ENCODE peak calls at places on chromosomes 6 and 20, in ten cellular contexts. Z is heart left ventricle, Q is prostate gland, J is IMR-90, D is spleen, T is stomach, V is sigmoid colon, K is right lobe of liver, P is body of pancreas, I is A549. G is an unnamed sample.

GRCh38 chr20:57663241-57663640 is 43.0 kb upstream of the ZBP1 start:
- DNase-seq in I (no peak), V (peak; percentile 53), Q (no peak), Z (peak; percentile 5), T (no peak), D (peak; percentile 55), P (peak; percentile 8), K (no peak), J (no peak), G (no peak)

GRCh38 chr20:56181593-56181992 is 66.9 kb upstream of the MC3R start:
- DNase-seq in Z (no peak), Q (no peak), I (no peak), T (no peak), V (no peak), P (no peak), D (no peak), J (no peak), K (no peak), G (no peak)

GRCh38 chr20:32067234-32067821 is 15.3 kb downstream of the HCK start:
- DNase-seq in V (no peak), J (peak; percentile 89), I (peak; percentile 21), P (no peak), Q (no peak), T (no peak), K (no peak), Z (no peak), D (no peak), G (no peak)

GRCh38 chr6:151911401-151911800 is 103.9 kb downstream of the ESR1 start:
- DNase-seq in J (no peak), V (no peak), D (no peak), K (no peak), Q (no peak), Z (no peak), P (no peak), T (no peak), I (no peak), G (no peak)

GRCh38 chr6:74519172-74519571 is 686.7 kb downstream of the COL12A1 start:
- DNase-seq in K (no peak), V (no peak), T (no peak), I (peak; percentile 33), D (no peak), P (no peak), Q (no peak), J (peak; percentile 81), Z (no peak), G (no peak)

GRCh38 chr20:47610247-47610944 is 108.7 kb downstream of the NCOA3 start:
- DNase-seq in T (peak; percentile 53), J (peak; percentile 92), V (peak; percentile 71), Z (peak; percentile 39), I (peak; percentile 71), K (no peak), Q (no peak), P (peak; percentile 17), D (no peak), G (peak; percentile 76)

GRCh38 chr6:87742106-87742505 is 40.1 kb upstream of the AKIRIN2 start:
- DNase-seq in V (no peak), J (no peak), D (peak; percentile 86), K (no peak), P (no peak), I (no peak), Q (no peak), T (no peak), Z (no peak), G (no peak)

GRCh38 chr6:63510786-63511185 is 61.5 kb upstream of the LOC128125822 start:
- DNase-seq in J (no peak), K (no peak), Q (no peak), Z (no peak), V (no peak), T (no peak), D (no peak), P (no peak), I (no peak), G (no peak)

GRCh38 chr6:119308994-119309657 is 40.4 kb downstream of the MAN1A1 start:
- DNase-seq in P (no peak), Z (no peak), V (no peak), I (no peak), K (no peak), J (no peak), Q (no peak), D (no peak), T (no peak), G (no peak)

GRCh38 chr20:48933017-48933766 is 11.7 kb downstream of the ARFGEF2 start:
- DNase-seq in P (no peak), J (no peak), K (no peak), T (no peak), Q (no peak), I (no peak), D (no peak), V (no peak), Z (no peak), G (no peak)

GRCh38 chr20:24636626-24637025 is 167.2 kb downstream of the SYNDIG1 start:
- DNase-seq in D (no peak), J (no peak), P (no peak), Q (no peak), V (no peak), Z (no peak), T (no peak), I (no peak), K (no peak), G (no peak)

GRCh38 chr20:24639167-24639548 is 169.7 kb downstream of the SYNDIG1 start:
- DNase-seq in K (no peak), P (no peak), V (no peak), I (no peak), Z (no peak), D (no peak), Q (no peak), J (no peak), T (no peak), G (no peak)

GRCh38 chr20:24637941-24638340 is 168.5 kb downstream of the SYNDIG1 start:
- DNase-seq in D (no peak), J (no peak), K (no peak), T (no peak), Q (no peak), I (no peak), P (no peak), Z (no peak), V (no peak), G (no peak)

GRCh38 chr20:24640276-24640675 is 170.8 kb downstream of the SYNDIG1 start:
- DNase-seq in P (no peak), Z (no peak), Q (no peak), D (no peak), T (no peak), I (no peak), J (no peak), K (no peak), V (no peak), G (no peak)

DNA sequence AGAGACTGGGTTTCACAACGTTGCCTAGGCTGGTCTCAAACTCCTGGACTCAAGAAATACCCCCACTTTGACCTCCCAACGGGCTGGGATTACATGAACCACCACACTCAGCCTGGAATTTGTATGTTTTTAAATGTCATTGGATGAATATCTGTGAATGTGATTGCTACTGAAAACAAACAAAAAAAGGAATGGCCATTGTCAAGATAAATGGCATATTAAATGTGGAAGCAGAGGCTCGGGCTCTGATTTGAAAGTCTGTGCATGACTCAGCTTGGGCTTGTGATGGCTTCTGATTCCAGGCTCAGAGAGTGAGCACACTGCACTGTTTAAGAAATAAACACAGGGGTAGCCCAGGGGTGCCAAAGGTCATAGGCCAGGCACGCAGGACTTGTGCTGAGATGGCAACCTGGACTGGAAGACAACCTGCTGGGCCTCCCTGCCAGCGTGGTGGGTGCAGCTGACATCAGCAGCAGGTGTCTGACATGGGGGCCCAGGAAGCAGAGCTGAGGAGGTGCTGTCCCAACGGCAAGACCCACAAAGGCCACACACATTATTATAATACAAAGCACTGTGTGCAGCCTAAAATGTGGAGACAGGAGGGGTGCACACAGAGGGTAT is 169.2 kb downstream of the SYNDIG1 start:
- DNase-seq in I (no peak), Q (no peak), V (no peak), T (no peak), P (no peak), K (no peak), D (no peak), J (peak; percentile 50), Z (no peak), G (no peak)
- TF ChIP-seq POLR2A in I (no peak), Q (no peak), V (no peak), T (no peak), P (no peak), K (no peak), D (no peak), J (no peak), Z (no peak), G (no peak)

DNA sequence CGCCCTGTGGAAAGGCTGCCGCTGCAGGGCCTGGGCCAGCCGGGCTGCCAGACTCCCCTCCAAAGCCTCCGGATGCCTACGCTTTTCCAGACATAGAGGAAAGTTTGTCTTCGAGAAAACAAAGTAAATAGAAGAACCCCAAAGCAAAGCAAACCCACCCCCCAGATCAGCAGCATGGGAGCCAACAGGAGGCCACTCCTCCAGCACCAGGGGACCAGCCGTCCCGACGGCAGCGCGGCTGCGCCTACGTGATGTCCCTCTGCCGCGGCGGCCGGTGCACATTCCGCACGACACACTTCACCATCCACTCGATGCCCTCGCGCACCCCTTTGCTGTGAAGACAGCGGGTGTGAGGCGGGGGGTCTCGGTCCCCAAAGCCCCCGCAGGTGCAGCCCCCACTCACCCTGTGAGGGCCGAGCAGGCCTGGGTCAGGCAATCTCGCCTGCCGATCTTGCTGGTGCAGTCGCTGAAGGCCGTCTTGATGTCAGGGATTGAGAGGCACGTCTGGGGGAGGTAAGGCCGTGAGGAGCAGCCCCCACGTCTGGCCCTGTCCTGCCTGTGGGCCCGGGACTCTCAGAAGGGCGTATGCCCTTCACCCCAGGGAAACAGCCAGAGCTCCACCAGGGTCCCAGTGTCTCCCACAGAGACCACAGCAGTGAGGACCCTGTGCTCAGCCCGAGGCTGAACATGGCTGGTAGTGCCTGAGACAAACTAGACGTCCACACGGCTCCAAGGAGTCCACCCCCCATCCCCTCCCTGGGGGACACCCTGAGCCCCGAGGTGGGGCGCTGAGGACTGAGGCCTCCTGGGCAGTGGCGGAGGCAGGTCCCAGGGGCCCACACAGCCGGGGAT is 4.0 kb downstream of the TNFRSF6B start:
- DNase-seq in I (no peak), P (no peak), Z (no peak), J (no peak), K (peak; percentile 42), V (peak; percentile 66), Q (no peak), D (peak; percentile 69), T (no peak), G (peak; percentile 55)
- H3K27ac ChIP-seq in I (peak overlapping the region; percentile 94), P (no peak overlapping the region), Z (peak overlapping the region; percentile 85), J (no peak overlapping the region), K (no peak overlapping the region), V (peak overlapping the region; percentile 57), Q (no peak overlapping the region), D (peak overlapping the region; percentile 7), T (peak overlapping the region; percentile 57), G (no peak overlapping the region)

DNA sequence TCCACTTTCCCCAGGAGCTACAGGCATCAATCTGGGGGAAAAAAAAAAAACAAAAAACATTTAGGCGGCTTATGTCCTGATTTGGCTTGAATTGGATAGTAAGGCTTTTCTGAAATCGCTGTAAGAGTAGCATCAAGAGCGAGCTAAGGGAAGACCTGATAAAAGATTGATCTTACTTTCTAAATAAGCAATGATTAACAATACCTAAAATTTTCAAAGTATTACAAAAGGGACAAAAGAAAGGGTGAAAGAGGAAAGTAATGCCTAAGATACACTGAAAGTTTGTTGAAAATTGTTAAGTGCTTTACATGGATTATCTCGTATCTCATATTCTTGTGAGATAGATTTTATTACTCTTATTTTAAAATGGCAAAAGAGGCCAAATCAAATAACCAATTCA is 106.5 kb upstream of the PRSS16 start:
- DNase-seq in Q (no peak), K (no peak), P (no peak), T (no peak), I (no peak), Z (no peak), J (no peak), V (no peak), D (no peak), G (no peak)
- H3K4me3 ChIP-seq in Q (no peak overlapping the region), K (no peak overlapping the region), P (no peak overlapping the region), T (no peak overlapping the region), I (peak overlapping the region; percentile 32), Z (no peak overlapping the region), J (peak overlapping the region; percentile 1), V (no peak overlapping the region), D (no peak overlapping the region), G (no peak overlapping the region)

GRCh38 chr6:27250955-27251671 is 3.6 kb downstream of the PRSS16 start:
- DNase-seq in K (no peak), J (no peak), Z (no peak), I (peak; percentile 85), T (peak; percentile 95), D (peak; percentile 86), V (no peak), P (peak; percentile 97), Q (peak; percentile 92), G (peak; percentile 72)
- TF ChIP-seq POLR2A in K (no peak), J (no peak), Z (no peak), I (no peak), T (no peak), D (no peak), V (no peak), P (peak; percentile 59), Q (peak; percentile 27), G (no peak)